ENCODE peak calls at places on chromosome 12, in four cellular contexts. P is lower leg skin, X is HFFc6, U is psoas muscle. L is an unnamed sample.

GRCh38 chr12:54563787-54564186 is 14.4 kb downstream of the PDE1B start:
- DNase-seq in P (no peak), X (no peak), U (no peak), L (no peak)

GRCh38 chr12:76628745-76629144 is 69.2 kb upstream of the OSBPL8 start:
- DNase-seq in P (no peak), X (no peak), U (no peak), L (no peak)

GRCh38 chr12:94174576-94174975 is 26.2 kb downstream of the PLXNC1 start:
- DNase-seq in P (no peak), X (no peak), U (no peak), L (no peak)

GRCh38 chr12:49261726-49262125 is 3.2 kb upstream of the TUBA1C start:
- DNase-seq in P (no peak), X (peak; percentile 87), U (no peak), L (no peak)

GRCh38 chr12:82756303-82756702 is 69.6 kb downstream of the TMTC2 start:
- DNase-seq in P (no peak), X (no peak), U (no peak), L (no peak)

GRCh38 chr12:94649349-94650142 is 811 bp downstream of the TMCC3 start:
- DNase-seq in P (no peak), X (no peak), U (peak; percentile 79), L (no peak)

GRCh38 chr12:13342971-13343370 is 146.4 kb downstream of the EMP1 start:
- DNase-seq in P (no peak), X (peak; percentile 29), U (no peak), L (no peak)

GRCh38 chr12:2246358-2246757 is 193.6 kb downstream of the CACNA1C start:
- DNase-seq in P (no peak), X (no peak), U (no peak), L (no peak)

GRCh38 chr12:91928501-91928900 is 217.1 kb downstream of the BTG1 start:
- DNase-seq in P (no peak), X (no peak), U (no peak), L (no peak)

GRCh38 chr12:128789356-128789929 is 34.3 kb downstream of the SLC15A4 start:
- DNase-seq in P (no peak), X (no peak), U (no peak), L (no peak)

GRCh38 chr12:30706476-30706875 is 10.8 kb upstream of the IPO8 start:
- DNase-seq in P (no peak), X (no peak), U (no peak), L (no peak)

GRCh38 chr12:47977772-47978597 is 14.6 kb downstream of the TMEM106C start:
- DNase-seq in P (no peak), X (no peak), U (no peak), L (no peak)

GRCh38 chr12:52069410-52070242 is at the start of gene ATG101:
- DNase-seq in P (peak; percentile 97), X (peak; percentile 93), U (peak; percentile 94), L (peak; percentile 97)
- TF ChIP-seq CTCF in P (no peak), X (peak; percentile 43), U (peak; percentile 54), L (peak; percentile 72)

GRCh38 chr12:101087903-101088302 is 122.1 kb downstream of the SLC5A8 start:
- DNase-seq in P (no peak), X (no peak), U (no peak), L (no peak)
- TF ChIP-seq CTCF in P (no peak), X (no peak), U (no peak), L (no peak)

DNA sequence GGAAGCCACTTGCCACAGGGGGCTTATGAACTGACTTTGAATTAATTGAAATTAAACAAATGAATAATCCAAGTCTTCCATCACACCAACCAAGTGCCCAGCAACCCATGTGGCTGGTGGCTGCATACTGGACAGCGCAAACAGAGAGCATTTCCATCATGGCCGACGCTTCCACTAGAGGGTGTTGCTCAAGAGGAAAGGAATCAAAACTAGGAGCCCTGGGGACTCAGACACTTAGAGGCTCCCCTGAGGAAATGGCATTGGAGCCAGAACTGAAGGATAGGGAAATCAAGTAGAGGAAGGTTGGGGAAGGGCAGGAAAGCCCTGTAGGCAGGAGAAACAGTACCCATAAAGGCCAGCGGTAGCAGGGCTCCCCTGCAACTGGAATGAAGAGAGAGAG is 50.6 kb upstream of the NUAK1 start:
- DNase-seq in P (no peak), X (no peak), U (no peak), L (no peak)
- TF ChIP-seq CTCF in P (no peak), X (peak; percentile 33), U (no peak), L (no peak)

GRCh38 chr12:51675062-51675803 is 84.2 kb downstream of the SCN8A start:
- DNase-seq in P (no peak), X (no peak), U (no peak), L (no peak)
- TF ChIP-seq CTCF in P (no peak), X (no peak), U (no peak), L (no peak)

GRCh38 chr12:27304856-27305255 is 27.8 kb upstream of the BMAL2 start:
- DNase-seq in P (no peak), X (no peak), U (no peak), L (no peak)

GRCh38 chr12:27309293-27309994 is 23.2 kb upstream of the BMAL2 start:
- DNase-seq in P (no peak), X (no peak), U (no peak), L (no peak)

GRCh38 chr12:27309995-27310315 is 22.7 kb upstream of the BMAL2 start:
- DNase-seq in P (no peak), X (no peak), U (no peak), L (no peak)

GRCh38 chr12:27303139-27304111 is 29.2 kb upstream of the BMAL2 start:
- DNase-seq in P (no peak), X (no peak), U (no peak), L (no peak)

GRCh38 chr12:27305673-27306504 is 26.7 kb upstream of the BMAL2 start:
- DNase-seq in P (no peak), X (peak; percentile 22), U (no peak), L (no peak)
- TF ChIP-seq CTCF in P (no peak), X (peak; percentile 87), U (peak; percentile 67), L (peak; percentile 92)

GRCh38 chr12:124578445-124578844 is 11.0 kb upstream of the NCOR2 start:
- DNase-seq in P (no peak), X (no peak), U (no peak), L (no peak)

GRCh38 chr12:124577374-124577773 is 10.0 kb upstream of the NCOR2 start:
- DNase-seq in P (no peak), X (no peak), U (no peak), L (no peak)

GRCh38 chr12:124577986-124578385 is 10.6 kb upstream of the NCOR2 start:
- DNase-seq in P (no peak), X (no peak), U (no peak), L (no peak)

GRCh38 chr12:124579921-124580517 is 12.6 kb upstream of the NCOR2 start:
- DNase-seq in P (no peak), X (no peak), U (no peak), L (no peak)

DNA sequence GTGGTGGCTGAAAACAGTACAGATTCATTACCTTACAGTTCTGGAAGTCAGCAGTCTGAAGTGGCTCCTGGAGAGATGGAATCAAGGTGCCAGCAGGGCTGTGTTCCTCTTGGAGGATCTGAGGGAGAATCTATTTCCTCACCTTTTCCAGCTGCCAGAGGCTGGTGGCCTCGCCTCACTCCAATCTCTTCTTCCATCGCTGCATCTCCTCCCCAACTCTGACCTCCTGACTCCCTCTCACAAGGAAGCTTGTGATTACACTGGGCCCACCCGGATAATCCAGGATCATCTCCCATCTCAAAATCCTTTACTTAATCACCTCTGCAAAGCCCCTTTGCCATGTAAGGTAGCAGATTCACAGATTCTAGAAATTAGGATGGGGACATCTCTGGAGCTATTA is 11.4 kb upstream of the NCOR2 start:
- DNase-seq in P (no peak), X (no peak), U (no peak), L (no peak)
- TF ChIP-seq CTCF in P (no peak), X (no peak), U (no peak), L (no peak)

GRCh38 chr12:15274561-15274967 is 47.7 kb upstream of the PTPRO start:
- DNase-seq in P (no peak), X (no peak), U (no peak), L (no peak)

GRCh38 chr12:15273896-15274295 is 48.4 kb upstream of the PTPRO start:
- DNase-seq in P (no peak), X (no peak), U (no peak), L (no peak)

GRCh38 chr12:15276088-15276698 is 46.1 kb upstream of the PTPRO start:
- DNase-seq in P (no peak), X (peak; percentile 48), U (no peak), L (no peak)

GRCh38 chr12:15280930-15281329 is 41.4 kb upstream of the PTPRO start:
- DNase-seq in P (no peak), X (no peak), U (no peak), L (no peak)

GRCh38 chr12:15278816-15279658 is 43.3 kb upstream of the PTPRO start:
- DNase-seq in P (peak; percentile 92), X (peak; percentile 89), U (peak; percentile 92), L (no peak)
- TF ChIP-seq CTCF in P (no peak), X (peak; percentile 47), U (no peak), L (no peak)

DNA sequence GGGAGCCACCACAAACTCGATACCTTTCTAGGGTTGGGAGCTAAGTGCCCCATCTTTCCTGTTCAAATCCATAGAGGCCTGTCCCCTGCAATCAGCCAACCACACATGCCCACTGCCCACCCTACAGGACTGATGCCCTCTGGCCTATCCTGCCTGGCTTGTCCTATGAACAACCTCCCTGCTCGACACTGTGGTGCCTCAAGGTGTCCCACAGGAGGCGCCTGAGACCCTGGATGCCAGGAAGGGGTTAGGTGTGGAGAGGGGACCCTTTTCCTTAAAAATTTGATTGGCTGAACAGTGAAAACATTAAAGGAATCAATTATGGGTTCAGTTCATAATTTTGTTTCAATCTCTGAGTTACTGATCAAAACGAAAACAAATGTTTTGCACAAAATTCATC is 97.3 kb upstream of the FZD10 start:
- DNase-seq in P (no peak), X (no peak), U (no peak), L (no peak)
- TF ChIP-seq CTCF in P (no peak), X (no peak), U (no peak), L (no peak)

GRCh38 chr12:110345176-110345651 is 58.3 kb downstream of the ANAPC7 start:
- DNase-seq in P (no peak), X (no peak), U (no peak), L (no peak)
- TF ChIP-seq CTCF in P (no peak), X (no peak), U (no peak), L (no peak)

GRCh38 chr12:130049666-130050065 is 112.6 kb upstream of the FZD10 start:
- DNase-seq in P (no peak), X (no peak), U (no peak), L (no peak)
- TF ChIP-seq CTCF in P (no peak), X (peak; percentile 10), U (no peak), L (no peak)